ENCODE peak calls at places on chromosomes 6 and 20, in ten cellular contexts. F, J, Y, A, K, C, W, T, E and N are unnamed samples.

GRCh38 chr20:24153101-24154040 is 164.8 kb upstream of the GGTLC1 start:
- DNase-seq in A (no peak), W (no peak), K (no peak), C (peak), Y (no peak), E (no peak), T (no peak), J (no peak), F (no peak), N (no peak)

GRCh38 chr6:119479860-119480655 is 130.5 kb upstream of the MAN1A1 start:
- DNase-seq in C (no peak), Y (no peak), T (no peak), A (no peak), E (no peak), J (no peak), W (peak), F (no peak), K (no peak), N (no peak)

GRCh38 chr20:63130654-63131577 is 85.0 kb downstream of the YTHDF1 start:
- DNase-seq in Y (no peak), J (no peak), E (no peak), A (no peak), K (no peak), W (no peak), T (no peak), F (no peak), C (no peak), N (no peak)

GRCh38 chr6:135922170-135922569 is 70.7 kb downstream of the PDE7B start:
- DNase-seq in J (peak), A (no peak), K (peak), F (no peak), C (peak), W (no peak), T (peak), E (peak), Y (peak), N (peak)

GRCh38 chr6:29759457-29759856 is 36.2 kb downstream of the HLA-F start:
- DNase-seq in A (no peak), T (no peak), W (no peak), J (no peak), F (no peak), E (no peak), K (peak), C (no peak), Y (no peak), N (no peak)

GRCh38 chr6:132888701-132889100 is 74.3 kb downstream of the RPS12 start:
- DNase-seq in F (no peak), K (no peak), E (no peak), T (no peak), C (no peak), A (no peak), W (no peak), J (no peak), Y (no peak), N (no peak)

GRCh38 chr20:59124326-59125029 is 39.1 kb upstream of the ZNF831 start:
- DNase-seq in F (no peak), T (no peak), E (no peak), K (no peak), A (no peak), J (no peak), Y (no peak), W (no peak), C (peak), N (no peak)

GRCh38 chr20:18666803-18667460 is 79.1 kb downstream of the DTD1 start:
- DNase-seq in Y (no peak), K (peak), F (no peak), W (no peak), J (no peak), A (no peak), E (no peak), T (no peak), C (no peak), N (no peak)

GRCh38 chr20:53070714-53071392 is 98.7 kb downstream of the TSHZ2 start:
- DNase-seq in K (no peak), J (no peak), E (no peak), A (peak), T (no peak), C (no peak), F (no peak), W (no peak), Y (no peak), N (no peak)

GRCh38 chr6:36724514-36725385 is 27.1 kb downstream of the RAB44 start:
- DNase-seq in A (peak), F (no peak), W (peak), Y (no peak), E (no peak), J (peak), K (peak), C (peak), T (no peak), N (no peak)

GRCh38 chr6:170293411-170293844 is 2.5 kb upstream of the DLL1 start:
- DNase-seq in K (no peak), W (no peak), A (no peak), E (no peak), Y (no peak), C (no peak), T (no peak), J (no peak), F (no peak), N (no peak)